ENCODE peak calls at places on chromosomes 7 and 10, in six cellular contexts. One of them, this sample, is unnamed.

GRCh38 chr7:69531050-69531449 is 67.2 kb upstream of the AUTS2 start:
- DNase-seq in OCI-M1: no peak
- DNase-seq in SW 1271: no peak
- DNase-seq in activated T-cell treated with anti-CD3 and anti-CD28 coated beads for 48 hours: no peak
- DNase-seq in tibial artery: no peak
- DNase-seq in GM10248: no peak
- DNase-seq in this sample: no peak

GRCh38 chr10:101228682-101229274 is 485 bp downstream of the LBX1 start:
- DNase-seq in GM10248: no peak
- DNase-seq in SW 1271: no peak
- DNase-seq in OCI-M1: no peak
- DNase-seq in tibial artery: no peak
- DNase-seq in activated T-cell treated with anti-CD3 and anti-CD28 coated beads for 48 hours: no peak
- DNase-seq in this sample: no peak

GRCh38 chr7:25952277-25953057 is 199.5 kb upstream of the NFE2L3 start:
- DNase-seq in activated T-cell treated with anti-CD3 and anti-CD28 coated beads for 48 hours: no peak
- DNase-seq in SW 1271: no peak
- DNase-seq in OCI-M1: no peak
- DNase-seq in GM10248: no peak
- DNase-seq in tibial artery: no peak
- DNase-seq in this sample: no peak

GRCh38 chr7:97012293-97013005 is 7.1 kb downstream of the DLX6 start:
- DNase-seq in tibial artery: no peak
- DNase-seq in activated T-cell treated with anti-CD3 and anti-CD28 coated beads for 48 hours: no peak
- DNase-seq in SW 1271: no peak
- DNase-seq in OCI-M1: no peak
- DNase-seq in GM10248: no peak
- DNase-seq in this sample: no peak

GRCh38 chr10:30182191-30183075 is 123.0 kb upstream of the JCAD start:
- DNase-seq in tibial artery: peak; percentile 33
- DNase-seq in OCI-M1: no peak
- DNase-seq in activated T-cell treated with anti-CD3 and anti-CD28 coated beads for 48 hours: no peak
- DNase-seq in GM10248: no peak
- DNase-seq in SW 1271: no peak
- DNase-seq in this sample: peak; percentile 31

GRCh38 chr10:24814568-24815313 is 91.1 kb upstream of the ARHGAP21 start:
- DNase-seq in GM10248: no peak
- DNase-seq in activated T-cell treated with anti-CD3 and anti-CD28 coated beads for 48 hours: peak; percentile 2
- DNase-seq in OCI-M1: no peak
- DNase-seq in tibial artery: no peak
- DNase-seq in SW 1271: peak; percentile 57
- DNase-seq in this sample: peak; percentile 22

GRCh38 chr10:25157650-25158049 is 17.2 kb upstream of the GPR158 start:
- DNase-seq in GM10248: no peak
- DNase-seq in tibial artery: no peak
- DNase-seq in SW 1271: no peak
- DNase-seq in OCI-M1: no peak
- DNase-seq in activated T-cell treated with anti-CD3 and anti-CD28 coated beads for 48 hours: no peak
- DNase-seq in this sample: no peak

GRCh38 chr7:69365588-69366241 is 232.6 kb upstream of the AUTS2 start:
- DNase-seq in GM10248: no peak
- DNase-seq in tibial artery: no peak
- DNase-seq in activated T-cell treated with anti-CD3 and anti-CD28 coated beads for 48 hours: no peak
- DNase-seq in SW 1271: no peak
- DNase-seq in OCI-M1: no peak
- DNase-seq in this sample: no peak

GRCh38 chr7:36691983-36692382 is 32.3 kb downstream of the AOAH start:
- DNase-seq in OCI-M1: no peak
- DNase-seq in activated T-cell treated with anti-CD3 and anti-CD28 coated beads for 48 hours: no peak
- DNase-seq in SW 1271: no peak
- DNase-seq in GM10248: no peak
- DNase-seq in tibial artery: no peak
- DNase-seq in this sample: no peak

GRCh38 chr7:152142976-152143665 is 117.6 kb downstream of the GALNT11 start:
- DNase-seq in activated T-cell treated with anti-CD3 and anti-CD28 coated beads for 48 hours: no peak
- DNase-seq in SW 1271: no peak
- DNase-seq in GM10248: no peak
- DNase-seq in OCI-M1: no peak
- DNase-seq in tibial artery: no peak
- DNase-seq in this sample: no peak

GRCh38 chr7:112929411-112929810 is 139.2 kb upstream of the TMEM168 start:
- DNase-seq in SW 1271: no peak
- DNase-seq in tibial artery: no peak
- DNase-seq in GM10248: no peak
- DNase-seq in activated T-cell treated with anti-CD3 and anti-CD28 coated beads for 48 hours: no peak
- DNase-seq in OCI-M1: no peak
- DNase-seq in this sample: no peak

GRCh38 chr10:28939352-28940157 is 262.2 kb downstream of the BAMBI start:
- DNase-seq in GM10248: no peak
- DNase-seq in activated T-cell treated with anti-CD3 and anti-CD28 coated beads for 48 hours: no peak
- DNase-seq in SW 1271: no peak
- DNase-seq in OCI-M1: peak; percentile 15
- DNase-seq in tibial artery: peak; percentile 85
- DNase-seq in this sample: no peak

GRCh38 chr7:151875862-151876111 is 1.1 kb downstream of the PRKAG2 start:
- DNase-seq in tibial artery: no peak
- DNase-seq in OCI-M1: no peak
- DNase-seq in activated T-cell treated with anti-CD3 and anti-CD28 coated beads for 48 hours: no peak
- DNase-seq in SW 1271: peak; percentile 47
- DNase-seq in GM10248: peak; percentile 37
- DNase-seq in this sample: no peak

GRCh38 chr10:75472685-75473084 is 41.3 kb downstream of the LRMDA start:
- DNase-seq in GM10248: no peak
- DNase-seq in tibial artery: no peak
- DNase-seq in SW 1271: no peak
- DNase-seq in activated T-cell treated with anti-CD3 and anti-CD28 coated beads for 48 hours: no peak
- DNase-seq in OCI-M1: no peak
- DNase-seq in this sample: no peak

This sample was measured in T1000.